ENCODE peak calls at places on chromosomes 6 and 20, in seven cellular contexts. One of them, this sample, is unnamed.

GRCh38 chr20:49166534-49167449 is 21.3 kb downstream of the STAU1 start:
- DNase-seq in EL: no peak
- DNase-seq in occipital lobe: no peak
- DNase-seq in mesendoderm: no peak
- DNase-seq in AML-193: no peak
- DNase-seq in neural crest cell: no peak
- DNase-seq in germinal center: peak; percentile 11
- DNase-seq in this sample: no peak

GRCh38 chr20:20823469-20823868 is 111.0 kb upstream of the RALGAPA2 start:
- DNase-seq in AML-193: no peak
- DNase-seq in occipital lobe: no peak
- DNase-seq in mesendoderm: no peak
- DNase-seq in EL: no peak
- DNase-seq in germinal center: no peak
- DNase-seq in neural crest cell: no peak
- DNase-seq in this sample: no peak

GRCh38 chr6:116491610-116492330 is 19.7 kb upstream of the CALHM5 start:
- DNase-seq in mesendoderm: no peak
- DNase-seq in EL: no peak
- DNase-seq in neural crest cell: no peak
- DNase-seq in AML-193: no peak
- DNase-seq in germinal center: no peak
- DNase-seq in occipital lobe: no peak
- DNase-seq in this sample: no peak

GRCh38 chr6:41940759-41941279 is 789 bp downstream of the CCND3 start:
- DNase-seq in neural crest cell: no peak
- DNase-seq in germinal center: peak; percentile 41
- DNase-seq in occipital lobe: peak; percentile 58
- DNase-seq in mesendoderm: peak; percentile 72
- DNase-seq in AML-193: peak; percentile 67
- DNase-seq in EL: peak; percentile 52
- DNase-seq in this sample: peak; percentile 73

GRCh38 chr6:2659882-2660281 is 90.8 kb downstream of the MYLK4 start:
- DNase-seq in occipital lobe: no peak
- DNase-seq in mesendoderm: peak; percentile 84
- DNase-seq in EL: peak; percentile 71
- DNase-seq in AML-193: no peak
- DNase-seq in germinal center: no peak
- DNase-seq in neural crest cell: no peak
- DNase-seq in this sample: no peak

GRCh38 chr20:1800777-1801176 is 94.4 kb upstream of the SIRPA start:
- DNase-seq in germinal center: no peak
- DNase-seq in mesendoderm: no peak
- DNase-seq in EL: no peak
- DNase-seq in AML-193: peak; percentile 72
- DNase-seq in neural crest cell: no peak
- DNase-seq in occipital lobe: no peak
- DNase-seq in this sample: no peak

GRCh38 chr20:48357714-48358113 is 470.1 kb downstream of the PREX1 start:
- DNase-seq in mesendoderm: no peak
- DNase-seq in occipital lobe: no peak
- DNase-seq in AML-193: no peak
- DNase-seq in germinal center: no peak
- DNase-seq in EL: no peak
- DNase-seq in neural crest cell: no peak
- DNase-seq in this sample: no peak

GRCh38 chr6:42429836-42430235 is 21.9 kb downstream of the TRERF1 start:
- DNase-seq in AML-193: no peak
- DNase-seq in occipital lobe: no peak
- DNase-seq in neural crest cell: no peak
- DNase-seq in germinal center: no peak
- DNase-seq in mesendoderm: no peak
- DNase-seq in EL: no peak
- DNase-seq in this sample: no peak

GRCh38 chr6:163457637-163458561 is 43.4 kb downstream of the QKI start:
- DNase-seq in mesendoderm: peak; percentile 49
- DNase-seq in AML-193: peak; percentile 26
- DNase-seq in neural crest cell: no peak
- DNase-seq in EL: peak; percentile 91
- DNase-seq in germinal center: no peak
- DNase-seq in occipital lobe: no peak
- DNase-seq in this sample: no peak

GRCh38 chr6:4085329-4085695 is 6.4 kb upstream of the FAM217A start:
- DNase-seq in mesendoderm: no peak
- DNase-seq in AML-193: no peak
- DNase-seq in germinal center: no peak
- DNase-seq in occipital lobe: no peak
- DNase-seq in neural crest cell: no peak
- DNase-seq in EL: peak; percentile 17
- DNase-seq in this sample: no peak

GRCh38 chr6:26031595-26032386 is 55.4 kb upstream of the HFE start:
- DNase-seq in mesendoderm: peak; percentile 99
- DNase-seq in germinal center: peak; percentile 94
- DNase-seq in occipital lobe: peak; percentile 76
- DNase-seq in neural crest cell: peak; percentile 86
- DNase-seq in AML-193: peak; percentile 100
- DNase-seq in EL: peak; percentile 99
- DNase-seq in this sample: peak; percentile 84

GRCh38 chr6:16414205-16414604 is 175.8 kb downstream of the GMPR start:
- DNase-seq in germinal center: no peak
- DNase-seq in AML-193: no peak
- DNase-seq in EL: no peak
- DNase-seq in mesendoderm: no peak
- DNase-seq in neural crest cell: no peak
- DNase-seq in occipital lobe: no peak
- DNase-seq in this sample: no peak